ENCODE peak calls at places on chromosomes 13 and 19, in four cellular contexts. B, J, S and H are unnamed samples.

GRCh38 chr13:50016421-50016820 is 1.2 kb downstream of the KCNRG start:
- DNase-seq in J (no peak), B (no peak), S (no peak), H (no peak)

GRCh38 chr19:16849168-16849567 is 20.0 kb downstream of the SIN3B start:
- DNase-seq in J (no peak), B (no peak), S (no peak), H (peak; percentile 7)

GRCh38 chr13:45851171-45851889 is at the start of gene SIAH3:
- DNase-seq in S (peak; percentile 63), J (no peak), B (no peak), H (no peak)

GRCh38 chr13:42328672-42329071 is 56.7 kb downstream of the AKAP11 start:
- DNase-seq in S (no peak), J (no peak), B (no peak), H (no peak)

GRCh38 chr13:52746141-52746540 is 6.5 kb upstream of the CNMD start:
- DNase-seq in J (no peak), B (no peak), S (no peak), H (no peak)

GRCh38 chr19:55305491-55305890 is 19.6 kb downstream of the TMEM150B start:
- DNase-seq in J (no peak), B (peak; percentile 85), S (peak; percentile 79), H (peak; percentile 57)

GRCh38 chr19:32168606-32169005 is 176.8 kb upstream of the ZNF507 start:
- DNase-seq in S (no peak), J (no peak), B (no peak), H (no peak)

GRCh38 chr13:66367356-66367755 is 862.8 kb downstream of the PCDH9 start:
- DNase-seq in J (no peak), S (no peak), B (no peak), H (no peak)

GRCh38 chr13:96075953-96076543 is 13.9 kb upstream of the HS6ST3 start:
- DNase-seq in S (no peak), B (peak; percentile 21), J (peak; percentile 12), H (no peak)

DNA sequence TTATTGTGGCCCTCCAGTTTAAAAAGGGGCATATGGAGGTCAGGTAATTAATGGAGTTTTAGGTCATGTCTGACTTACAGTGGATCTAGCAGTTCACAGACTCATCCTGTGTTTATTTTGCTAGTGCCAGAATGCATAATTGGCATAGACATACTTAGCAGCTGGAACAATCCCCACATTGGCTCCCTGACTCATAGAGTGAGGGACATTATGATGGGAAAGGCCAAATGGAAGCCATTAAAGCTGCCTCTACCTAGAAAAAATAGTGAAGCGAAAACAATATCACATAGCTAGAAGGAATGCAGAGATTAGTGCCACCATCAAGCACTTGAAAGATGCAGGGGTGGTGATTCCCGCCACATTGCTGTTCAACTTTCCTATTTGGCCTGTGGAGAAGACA is 610.7 kb downstream of the SLITRK5 start:
- DNase-seq in S (no peak), B (no peak), J (no peak), H (no peak)
- TF ChIP-seq JUND in S (no peak), B (no peak), J (no peak), H (no peak)

GRCh38 chr19:35459414-35460082 is 11.5 kb downstream of the FFAR2 start:
- DNase-seq in S (no peak), B (no peak), J (peak; percentile 67), H (no peak)

GRCh38 chr19:35457173-35457572 is 9.1 kb downstream of the FFAR2 start:
- DNase-seq in J (no peak), B (no peak), S (no peak), H (no peak)

GRCh38 chr19:35460608-35461007 is 12.6 kb downstream of the FFAR2 start:
- DNase-seq in J (no peak), B (no peak), S (no peak), H (no peak)

GRCh38 chr19:35458192-35458591 is 10.1 kb downstream of the FFAR2 start:
- DNase-seq in S (no peak), B (no peak), J (no peak), H (no peak)

DNA sequence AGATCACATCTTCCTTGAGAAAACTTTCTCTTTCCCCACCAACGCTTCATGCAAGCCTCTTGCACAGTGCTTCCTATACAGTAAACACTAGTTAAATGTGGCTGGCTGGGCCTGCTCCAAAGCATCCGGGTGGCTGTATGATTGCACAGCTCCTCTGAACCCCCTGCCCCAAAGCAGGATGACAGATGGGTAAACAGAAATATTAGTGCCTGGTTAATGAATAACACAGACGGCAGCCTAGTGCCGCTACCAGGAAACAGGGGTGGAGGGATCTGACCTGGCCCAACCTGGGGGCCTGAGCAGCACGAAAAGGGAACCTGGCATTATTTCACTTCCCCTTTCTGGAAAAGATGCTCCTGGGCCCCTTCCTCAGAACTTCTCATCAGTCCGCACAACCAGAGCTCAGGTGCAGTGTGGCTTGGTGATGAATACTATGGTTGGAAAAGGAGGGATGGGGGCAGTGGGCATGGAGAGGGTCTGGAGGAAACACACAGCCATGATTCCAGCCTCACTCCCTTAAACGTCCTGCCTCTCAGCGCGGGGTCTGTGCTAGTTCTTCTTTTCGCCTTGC is 10.8 kb downstream of the FFAR2 start:
- DNase-seq in B (no peak), J (peak; percentile 92), S (no peak), H (no peak)
- TF ChIP-seq JUND in B (no peak), J (no peak), S (no peak), H (no peak)

DNA sequence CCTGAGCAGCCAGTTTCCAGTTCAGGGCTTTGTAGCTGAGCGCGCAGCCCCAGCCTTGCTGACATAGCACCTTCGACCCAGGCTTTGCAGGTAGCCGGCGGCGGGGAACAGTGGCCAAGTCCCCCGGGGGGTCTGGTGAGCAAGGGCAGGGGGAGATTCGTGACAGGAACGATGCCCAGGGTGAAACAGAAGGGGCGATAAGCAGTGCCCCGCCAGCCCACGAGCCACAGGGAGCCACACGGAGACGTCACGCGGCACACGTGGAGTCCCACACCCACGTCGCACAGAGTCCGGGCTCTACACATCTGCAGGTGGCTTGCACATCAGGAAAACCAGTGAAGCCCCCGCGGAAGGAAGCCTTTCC is 127.2 kb downstream of the SOX1 start:
- DNase-seq in S (no peak), J (no peak), B (no peak), H (no peak)
- TF ChIP-seq JUND in S (no peak), J (no peak), B (no peak), H (no peak)

GRCh38 chr13:106530907-106531520 is 4.4 kb downstream of the EFNB2 start:
- DNase-seq in B (no peak), S (no peak), J (no peak), H (no peak)

GRCh38 chr13:106533940-106534843 is 1.3 kb downstream of the EFNB2 start:
- DNase-seq in B (no peak), J (no peak), S (peak; percentile 72), H (peak; percentile 41)

GRCh38 chr13:106532111-106532929 is 3.1 kb downstream of the EFNB2 start:
- DNase-seq in S (no peak), J (no peak), B (no peak), H (no peak)

GRCh38 chr13:106534844-106535551 is 464 bp downstream of the EFNB2 start:
- DNase-seq in S (peak; percentile 76), J (no peak), B (no peak), H (peak; percentile 5)

GRCh38 chr13:106533101-106533939 is 2.1 kb downstream of the EFNB2 start:
- DNase-seq in S (peak; percentile 82), B (no peak), J (peak; percentile 21), H (peak; percentile 45)
- TF ChIP-seq JUND in S (no peak), B (no peak), J (no peak), H (no peak)

GRCh38 chr19:34353546-34353945 is 11.4 kb upstream of the GPI start:
- DNase-seq in J (no peak), B (no peak), S (no peak), H (no peak)
- TF ChIP-seq JUND in J (no peak), B (no peak), S (no peak), H (no peak)

GRCh38 chr19:4575978-4576933 is 16.8 kb upstream of the SEMA6B start:
- DNase-seq in J (peak; percentile 61), B (peak; percentile 81), S (peak; percentile 96), H (peak; percentile 53)

GRCh38 chr19:4579389-4579788 is 19.9 kb upstream of the SEMA6B start:
- DNase-seq in B (no peak), S (no peak), J (no peak), H (no peak)

GRCh38 chr19:4578552-4579248 is 19.2 kb upstream of the SEMA6B start:
- DNase-seq in J (no peak), B (no peak), S (no peak), H (peak; percentile 44)

GRCh38 chr19:4575267-4575793 is 15.8 kb upstream of the SEMA6B start:
- DNase-seq in J (peak; percentile 70), B (peak; percentile 75), S (peak; percentile 76), H (no peak)

DNA sequence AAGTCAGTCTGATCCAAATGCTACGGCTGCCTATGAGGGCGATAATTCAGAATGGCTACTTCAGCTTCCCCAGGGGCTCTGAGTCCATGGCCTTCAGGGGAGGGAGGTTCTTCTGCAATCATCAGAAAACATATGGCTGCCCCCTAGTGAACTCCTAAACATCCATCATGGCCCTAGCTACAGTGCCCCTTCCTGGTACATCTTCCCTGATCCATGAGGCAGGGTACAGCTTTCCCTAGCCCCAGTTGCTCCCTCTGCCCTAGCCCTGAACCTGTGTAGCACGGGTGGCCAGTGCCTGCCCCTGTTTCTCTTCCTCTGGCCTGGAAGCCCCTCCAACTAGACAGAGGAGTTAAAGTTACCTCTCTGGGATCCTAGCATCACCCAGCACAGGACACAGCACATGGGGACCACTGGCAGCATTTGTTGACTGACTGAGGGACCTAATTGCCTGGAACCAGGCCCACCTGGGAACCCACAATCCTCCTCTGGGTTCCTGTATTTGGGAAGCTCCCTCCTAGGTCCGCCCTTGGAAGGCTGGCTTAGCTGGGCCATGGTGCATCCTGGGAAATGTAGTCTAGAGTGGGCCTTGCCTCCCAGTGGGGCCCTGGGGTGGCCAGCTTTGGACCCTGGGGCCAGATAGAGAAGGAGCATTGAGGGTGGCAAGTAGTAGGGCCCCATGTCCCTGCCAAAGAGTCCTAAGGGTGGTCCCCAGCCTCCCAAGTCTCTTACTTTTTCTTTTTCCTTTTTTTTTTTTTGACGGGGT is 17.7 kb upstream of the SEMA6B start:
- DNase-seq in B (peak; percentile 66), J (no peak), S (peak; percentile 55), H (no peak)
- TF ChIP-seq JUND in B (no peak), J (no peak), S (no peak), H (no peak)

DNA sequence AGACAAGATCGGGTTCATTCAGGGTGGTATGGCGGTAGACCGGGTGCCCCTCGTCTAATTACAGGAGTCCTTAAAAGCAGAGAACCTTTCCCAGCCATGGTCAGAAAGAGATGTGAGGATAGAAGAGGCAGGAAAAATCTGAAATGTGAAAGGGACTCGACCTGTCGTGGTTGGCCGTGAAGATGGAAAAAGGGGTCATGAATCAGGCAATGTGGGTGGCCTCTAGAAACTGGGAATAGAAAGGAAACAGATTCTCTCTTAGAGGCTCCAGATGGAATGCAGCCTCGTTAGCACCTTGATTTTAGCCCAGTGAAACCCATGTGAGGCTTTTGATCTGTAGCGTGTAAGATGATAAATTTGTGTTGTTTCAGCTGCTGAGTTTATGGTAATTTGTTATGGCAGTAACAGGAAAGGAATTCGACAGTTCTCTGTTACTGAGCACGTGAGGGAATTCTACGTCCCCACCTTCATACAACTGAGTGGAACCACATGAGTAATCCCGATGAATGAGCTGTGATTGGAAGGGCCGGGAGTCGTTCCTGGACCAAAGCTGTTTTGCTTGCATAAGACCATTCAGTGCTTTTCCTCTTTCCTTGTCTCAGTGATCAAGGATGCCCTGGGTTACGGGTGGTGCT is 11.0 kb upstream of the CA11 start:
- DNase-seq in J (no peak), S (no peak), B (no peak), H (no peak)
- TF ChIP-seq JUND in J (no peak), S (no peak), B (no peak), H (no peak)